ENCODE peak calls at places on chromosomes 4 and X, in nine cellular contexts. Q is cardiac muscle cell, F is left ventricle myocardium inferior, E is retinal pigment epithelial cell, S is sigmoid colon, Y is uterus, D is natural killer cell, K is NB4, B is AG04450. O is an unnamed sample.

GRCh38 chr4:13612569-13612968 is 15.0 kb downstream of the BOD1L1 start:
- DNase-seq in Q (peak), F (no peak), E (no peak), S (no peak), Y (no peak), D (no peak), K (no peak), B (no peak), O (no peak)

GRCh38 chr4:152536545-152537182 is 772 bp upstream of the FBXW7 start:
- DNase-seq in Q (peak), F (no peak), E (peak), S (no peak), Y (peak), D (no peak), K (peak), B (no peak), O (peak)

GRCh38 chrX:123803331-123803983 is 56.4 kb upstream of the XIAP start:
- DNase-seq in Q (peak), F (no peak), E (no peak), S (no peak), Y (no peak), D (no peak), K (peak), B (no peak), O (peak)

GRCh38 chr4:22345678-22346077 is 170.2 kb downstream of the ADGRA3 start:
- DNase-seq in Q (no peak), F (no peak), E (no peak), S (no peak), Y (no peak), D (no peak), K (no peak), B (no peak), O (no peak)

GRCh38 chrX:35919536-35920309 is at the start of gene CFAP47:
- DNase-seq in Q (peak), F (no peak), E (peak), S (no peak), Y (no peak), D (no peak), K (no peak), B (no peak), O (no peak)

GRCh38 chr4:150999091-150999490 is 16.0 kb downstream of the LRBA start:
- DNase-seq in Q (no peak), F (no peak), E (no peak), S (no peak), Y (no peak), D (no peak), K (peak), B (no peak), O (no peak)

GRCh38 chr4:141771889-141772830 is 135.8 kb downstream of the IL15 start:
- DNase-seq in Q (no peak), F (no peak), E (no peak), S (no peak), Y (no peak), D (no peak), K (no peak), B (no peak), O (no peak)

GRCh38 chr4:10582059-10582686 is 102.4 kb downstream of the CLNK start:
- DNase-seq in Q (peak), F (no peak), E (no peak), S (no peak), Y (no peak), D (no peak), K (peak), B (peak), O (no peak)

GRCh38 chr4:169047967-169048366 is 37.9 kb upstream of the CBR4 start:
- DNase-seq in Q (no peak), F (no peak), E (no peak), S (no peak), Y (no peak), D (no peak), K (no peak), B (no peak), O (no peak)

GRCh38 chr4:17356926-17357325 is 155.0 kb downstream of the QDPR start:
- DNase-seq in Q (no peak), F (no peak), E (no peak), S (no peak), Y (no peak), D (no peak), K (no peak), B (no peak), O (no peak)

GRCh38 chr4:86855572-86855971 is 6.4 kb upstream of the SLC10A6 start:
- DNase-seq in Q (no peak), F (no peak), E (no peak), S (no peak), Y (no peak), D (no peak), K (peak), B (peak), O (no peak)

GRCh38 chr4:163492951-163493504 is 1.5 kb upstream of the TMA16 start:
- DNase-seq in Q (no peak), F (no peak), E (no peak), S (no peak), Y (no peak), D (no peak), K (peak), B (no peak), O (no peak)

GRCh38 chrX:47751670-47752069 is 85.0 kb upstream of the ZNF81 start:
- DNase-seq in Q (peak), F (peak), E (no peak), S (no peak), Y (no peak), D (no peak), K (peak), B (no peak), O (no peak)
- TF ChIP-seq CTCF in Q (peak), F (peak), E (peak), S (peak), Y (no peak), D (no peak), K (peak), B (peak), O (no peak)

GRCh38 chrX:101803451-101803850 is 128.4 kb downstream of the ZMAT1 start:
- DNase-seq in Q (no peak), F (no peak), E (no peak), S (no peak), Y (no peak), D (no peak), K (no peak), B (no peak), O (no peak)
- TF ChIP-seq CTCF in Q (peak), F (peak), E (peak), S (no peak), Y (no peak), D (no peak), K (peak), B (peak), O (peak)

GRCh38 chr4:3207531-3208037 is 41.4 kb upstream of the MSANTD1 start:
- DNase-seq in Q (no peak), F (no peak), E (no peak), S (no peak), Y (no peak), D (no peak), K (peak), B (no peak), O (no peak)
- TF ChIP-seq CTCF in Q (no peak), F (no peak), E (no peak), S (no peak), Y (no peak), D (no peak), K (no peak), B (peak), O (no peak)

DNA sequence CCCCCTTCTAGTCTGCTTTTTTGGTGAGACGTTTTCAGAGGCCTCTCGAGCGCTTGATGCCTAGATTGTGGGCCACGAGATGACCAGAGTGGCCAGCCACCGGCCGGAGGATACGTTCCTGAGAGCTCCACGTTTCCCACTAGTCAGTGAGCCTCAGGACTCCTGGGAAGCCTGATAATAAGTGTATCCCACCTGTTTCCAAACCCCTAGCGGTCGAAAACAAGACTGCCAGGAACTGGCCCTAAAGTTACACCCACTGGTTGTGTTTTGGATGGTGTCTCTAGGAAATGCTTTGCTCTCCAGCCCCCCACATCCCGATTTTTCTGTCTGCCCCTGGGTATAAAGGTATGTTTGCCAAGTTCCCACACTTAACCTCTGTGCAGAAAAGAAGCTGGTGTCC is 4.6 kb upstream of the RS1 start:
- DNase-seq in Q (peak), F (no peak), E (no peak), S (no peak), Y (peak), D (no peak), K (no peak), B (no peak), O (no peak)
- TF ChIP-seq CTCF in Q (peak), F (peak), E (peak), S (no peak), Y (no peak), D (no peak), K (no peak), B (peak), O (no peak)

DNA sequence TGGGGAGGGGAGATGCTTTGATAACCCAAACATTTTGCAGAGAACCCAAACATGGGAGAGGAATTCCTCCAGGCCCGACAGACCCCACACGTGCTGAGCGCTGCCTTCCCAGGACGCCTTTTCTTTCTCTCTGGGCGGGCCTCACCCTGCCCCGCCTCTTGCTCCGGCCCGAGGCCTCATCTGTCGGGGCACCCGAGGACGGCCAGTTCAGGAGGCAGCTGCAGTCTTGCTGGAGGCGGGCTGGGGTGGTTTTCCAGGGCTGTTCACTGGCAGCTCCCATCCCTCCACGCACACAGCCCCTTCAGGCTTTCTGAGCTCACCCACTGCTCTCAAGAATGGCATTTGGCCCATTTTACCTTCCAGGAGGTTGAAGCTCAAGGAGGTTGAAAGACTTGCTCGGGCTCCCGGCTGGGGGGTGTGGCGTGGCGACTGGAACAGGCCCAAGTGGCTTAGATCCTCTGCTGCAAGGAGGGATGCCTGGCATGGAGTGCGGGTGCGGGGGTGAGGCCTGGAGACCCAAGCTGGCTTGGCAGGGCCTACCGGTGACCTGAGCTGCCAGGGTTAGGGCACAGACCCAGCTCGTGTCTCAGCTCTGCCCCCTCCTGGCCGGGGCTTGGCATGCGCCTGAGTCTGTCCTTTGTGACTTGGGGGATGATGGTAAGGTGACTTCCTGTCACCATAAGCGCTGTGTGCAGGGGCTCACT is 99.2 kb downstream of the PSAPL1 start:
- DNase-seq in Q (peak), F (peak), E (no peak), S (no peak), Y (peak), D (peak), K (peak), B (no peak), O (no peak)
- TF ChIP-seq CTCF in Q (peak), F (peak), E (peak), S (peak), Y (peak), D (peak), K (peak), B (peak), O (peak)